ENCODE peak calls at places on chromosomes 7 and 10, in four cellular contexts. X, D, K and N are unnamed samples.

GRCh38 chr10:32139223-32140073 is 83.2 kb upstream of the KIF5B start:
- DNase-seq in X (peak; percentile 30), D (peak; percentile 71), K (peak; percentile 93), N (peak; percentile 95)

GRCh38 chr10:87850742-87851205 is 12.6 kb downstream of the KLLN start:
- DNase-seq in X (no peak), D (no peak), K (no peak), N (peak; percentile 79)

GRCh38 chr7:137482466-137482865 is 138.9 kb upstream of the PTN start:
- DNase-seq in X (no peak), D (no peak), K (no peak), N (no peak)

GRCh38 chr7:42198974-42199668 is 37.9 kb downstream of the GLI3 start:
- DNase-seq in X (no peak), D (no peak), K (no peak), N (no peak)

GRCh38 chr10:86366033-86366901 is at the start of gene GRID1:
- DNase-seq in X (peak; percentile 12), D (no peak), K (peak; percentile 58), N (no peak)

GRCh38 chr10:133379152-133379800 is at the start of gene PAOX:
- DNase-seq in X (peak; percentile 55), D (no peak), K (peak; percentile 85), N (peak; percentile 80)

GRCh38 chr7:116628971-116629586 is 42.9 kb upstream of the MET start:
- DNase-seq in X (no peak), D (no peak), K (no peak), N (peak; percentile 65)

GRCh38 chr10:61779950-61780659 is 117.4 kb downstream of the CABCOCO1 start:
- DNase-seq in X (no peak), D (no peak), K (peak; percentile 67), N (no peak)

GRCh38 chr10:71770789-71771188 is 2.5 kb downstream of the VSIR start:
- DNase-seq in X (no peak), D (no peak), K (no peak), N (no peak)

GRCh38 chr10:127453706-127454105 is 95.4 kb upstream of the NPS start:
- DNase-seq in X (no peak), D (no peak), K (no peak), N (no peak)

GRCh38 chr10:71043858-71044257 is 155.5 kb upstream of the PCBD1 start:
- DNase-seq in X (no peak), D (no peak), K (no peak), N (no peak)

GRCh38 chr10:77641788-77642397 is 4.3 kb upstream of the KCNMA1 start:
- DNase-seq in X (peak; percentile 65), D (peak; percentile 53), K (no peak), N (peak; percentile 88)

GRCh38 chr7:30087371-30087770 is 47.4 kb upstream of the MTURN start:
- DNase-seq in X (no peak), D (no peak), K (no peak), N (no peak)

GRCh38 chr10:60998932-60999331 is 54.9 kb upstream of the RHOBTB1 start:
- DNase-seq in X (no peak), D (no peak), K (no peak), N (no peak)

GRCh38 chr10:725786-726185 is 36.3 kb upstream of the DIP2C start:
- DNase-seq in X (no peak), D (no peak), K (no peak), N (no peak)

GRCh38 chr10:97714401-97715258 is 1.1 kb downstream of the MARVELD1 start:
- DNase-seq in X (peak; percentile 70), D (no peak), K (peak; percentile 89), N (peak; percentile 88)

GRCh38 chr7:12954374-12954773 is 266.9 kb downstream of the ARL4A start:
- DNase-seq in X (no peak), D (no peak), K (no peak), N (no peak)

GRCh38 chr10:116536810-116537209 is 8.9 kb upstream of the PNLIP start:
- DNase-seq in X (no peak), D (no peak), K (no peak), N (no peak)

GRCh38 chr7:94412762-94413322 is 18.1 kb downstream of the COL1A2 start:
- DNase-seq in X (no peak), D (no peak), K (no peak), N (no peak)

GRCh38 chr7:26627871-26628270 is 236.5 kb downstream of the SKAP2 start:
- DNase-seq in X (no peak), D (no peak), K (no peak), N (no peak)

GRCh38 chr10:76082956-76083355 is 651.5 kb downstream of the LRMDA start:
- DNase-seq in X (no peak), D (no peak), K (no peak), N (no peak)

GRCh38 chr10:18527692-18528091 is 123.7 kb downstream of the NSUN6 start:
- DNase-seq in X (no peak), D (peak; percentile 61), K (no peak), N (no peak)

GRCh38 chr10:90111671-90112070 is 410.3 kb downstream of the KIF20B start:
- DNase-seq in X (no peak), D (no peak), K (no peak), N (no peak)

GRCh38 chr10:97481071-97481470 is 17.2 kb downstream of the MMS19 start:
- DNase-seq in X (no peak), D (no peak), K (no peak), N (no peak)

GRCh38 chr10:47165711-47166404 is 134.1 kb upstream of the GDF10 start:
- DNase-seq in X (peak; percentile 47), D (peak; percentile 45), K (peak; percentile 81), N (peak; percentile 90)
- H3K4me3 ChIP-seq in X (no peak overlapping the region), D (peak overlapping the region; percentile 3), K (peak overlapping the region; percentile 38), N (peak overlapping the region; percentile 49)

GRCh38 chr7:143507534-143507933 is 29.9 kb downstream of the TAS2R41 start:
- DNase-seq in X (no peak), D (no peak), K (no peak), N (no peak)

GRCh38 chr7:143514487-143514886 is 36.8 kb downstream of the TAS2R41 start:
- DNase-seq in X (no peak), D (no peak), K (no peak), N (no peak)

GRCh38 chr7:143511593-143512047 is 33.9 kb downstream of the TAS2R41 start:
- DNase-seq in X (no peak), D (no peak), K (no peak), N (no peak)

GRCh38 chr7:143512488-143513340 is 35.0 kb downstream of the TAS2R41 start:
- DNase-seq in X (no peak), D (no peak), K (no peak), N (no peak)

GRCh38 chr7:143510854-143511592 is 33.4 kb downstream of the TAS2R41 start:
- DNase-seq in X (no peak), D (no peak), K (no peak), N (no peak)
- H3K9me3 ChIP-seq in X (no peaks in the 10 kb centered on the region), D (peaks cover 6% of the 10 kb centered on the region), K (no peaks in the 10 kb centered on the region), N (no peaks in the 10 kb centered on the region)

DNA sequence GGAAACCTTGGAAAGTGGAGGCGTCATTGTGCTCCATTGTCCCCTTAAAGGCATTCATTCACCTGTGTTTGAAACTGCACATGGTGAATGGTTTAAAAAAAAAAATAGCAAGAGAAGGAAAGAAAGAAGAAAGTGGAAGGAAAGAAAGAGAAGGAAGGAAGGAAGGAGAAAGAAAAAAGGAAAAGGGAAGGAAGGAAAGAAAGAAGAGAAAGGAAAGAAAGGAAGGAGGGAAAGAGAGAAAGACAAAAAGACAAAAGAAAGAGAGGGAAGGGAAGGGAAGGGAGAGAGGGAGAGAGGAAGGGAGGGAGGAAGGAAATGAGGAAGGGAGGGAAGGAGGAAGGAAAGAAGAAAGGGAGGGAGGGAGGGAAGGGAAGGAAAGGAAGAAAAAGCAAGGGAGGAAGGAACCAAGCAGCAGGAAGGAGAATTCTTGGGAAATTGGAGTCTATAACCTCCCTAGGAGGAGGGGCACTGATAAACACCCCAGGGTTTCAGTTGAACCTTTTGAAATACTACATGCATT is 66.9 kb downstream of the CALN1 start:
- DNase-seq in X (no peak), D (no peak), K (no peak), N (no peak)
- H3K27ac ChIP-seq in X (no peak overlapping the region), D (no peak overlapping the region), K (no peak overlapping the region), N (no peak overlapping the region)

DNA sequence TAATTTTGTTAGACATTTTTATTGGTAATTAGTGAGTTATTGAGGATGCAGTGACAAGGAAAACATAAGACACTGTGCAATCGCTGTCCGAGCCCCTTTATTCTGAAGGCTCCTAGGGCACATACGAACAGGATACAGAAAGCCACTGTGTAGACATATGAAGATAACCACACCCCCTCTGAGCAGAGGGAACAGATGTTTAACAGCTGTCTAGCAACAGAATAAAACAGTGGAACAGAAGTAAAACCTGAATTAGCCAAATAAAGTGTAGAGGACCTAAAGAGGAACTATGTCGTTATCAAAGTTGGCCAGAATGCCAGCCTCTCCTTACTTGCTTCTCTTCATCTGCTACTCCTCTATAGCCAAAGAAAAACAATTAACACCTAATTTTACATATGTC is 43.6 kb downstream of the CYTH3 start:
- DNase-seq in X (no peak), D (no peak), K (no peak), N (no peak)
- H3K4me3 ChIP-seq in X (no peak overlapping the region), D (peak overlapping the region; percentile 17), K (no peak overlapping the region), N (peak overlapping the region; percentile 34)

GRCh38 chr10:130329792-130330191 is 193.6 kb downstream of the GLRX3 start:
- DNase-seq in X (no peak), D (no peak), K (no peak), N (no peak)
- H3K9me3 ChIP-seq in X (no peaks in the 10 kb centered on the region), D (peaks cover 67% of the 10 kb centered on the region), K (peaks cover 15% of the 10 kb centered on the region), N (no peaks in the 10 kb centered on the region)

DNA sequence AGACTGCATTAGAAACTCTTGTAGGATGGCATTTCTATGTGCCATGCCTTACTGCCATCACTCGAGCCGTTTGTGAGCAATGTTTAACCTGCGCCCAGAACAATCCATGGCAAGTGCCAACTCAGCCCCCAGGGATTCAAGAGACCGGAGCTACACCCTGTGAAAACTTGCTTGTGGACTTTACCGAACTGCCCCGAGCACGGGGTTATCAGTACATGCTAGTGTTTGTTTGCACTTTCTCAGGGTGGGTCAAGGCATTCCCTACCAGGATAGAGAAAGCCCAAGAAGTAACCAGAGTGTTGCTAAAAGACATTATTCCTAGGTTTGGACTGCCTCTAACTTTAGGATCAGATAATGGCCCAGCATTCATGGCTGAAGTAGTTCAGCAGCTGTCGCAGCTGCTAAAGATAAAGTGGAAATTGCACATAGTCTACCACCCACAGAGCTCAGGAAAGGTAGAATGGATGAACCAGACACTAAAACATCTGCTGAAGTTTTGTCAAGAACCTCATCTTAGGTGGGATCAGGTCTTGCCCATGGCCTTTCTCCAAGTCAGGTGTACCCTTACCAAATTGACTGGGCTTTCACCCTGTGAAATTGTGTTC is 8.9 kb upstream of the CYREN start:
- DNase-seq in X (no peak), D (no peak), K (no peak), N (no peak)
- H3K27ac ChIP-seq in X (no peak overlapping the region), D (no peak overlapping the region), K (no peak overlapping the region), N (no peak overlapping the region)

DNA sequence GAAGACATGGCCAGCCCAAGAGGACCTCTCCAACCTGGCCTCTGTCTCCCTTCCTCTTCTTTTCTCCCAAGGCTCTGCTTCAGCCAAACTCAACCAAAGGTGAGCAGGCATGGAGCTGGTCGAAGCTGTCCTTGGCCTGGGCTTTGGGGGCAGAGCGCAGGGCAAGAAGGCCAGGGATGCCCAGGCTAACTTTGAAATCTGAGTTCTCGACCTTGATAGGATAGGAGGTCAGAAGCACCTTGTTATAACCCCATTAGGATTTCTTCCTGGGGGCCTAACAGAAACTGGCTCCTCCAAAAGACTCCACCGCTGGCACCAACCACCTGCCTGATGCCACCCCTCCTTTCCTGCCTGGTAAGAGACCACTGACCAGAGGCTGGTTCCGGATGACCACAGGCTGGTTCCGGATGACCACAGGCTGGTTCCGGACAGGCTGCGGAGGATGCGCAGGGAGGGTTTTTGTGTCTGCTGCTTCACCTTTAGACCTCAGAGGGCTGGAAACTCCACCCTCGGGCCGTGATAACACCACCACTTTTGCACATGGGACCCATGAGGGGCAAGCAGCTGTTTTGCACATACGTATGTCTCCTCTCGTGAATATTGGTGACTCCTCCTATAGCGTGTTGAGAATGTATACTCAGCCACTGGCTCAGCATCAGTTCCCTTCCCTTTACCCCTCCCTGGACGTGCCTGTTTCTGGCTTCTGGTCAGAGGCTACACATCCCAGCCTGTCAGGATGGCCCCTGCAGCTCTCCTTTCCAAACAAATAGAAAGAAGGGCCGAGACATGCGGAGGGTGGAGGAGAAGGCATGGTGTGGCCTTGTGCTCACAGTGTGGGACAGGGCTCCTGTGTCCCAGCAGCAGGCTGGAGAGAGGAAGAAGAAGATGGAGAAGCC is 140.1 kb downstream of the DNAJB6 start:
- DNase-seq in X (no peak), D (no peak), K (no peak), N (no peak)
- H3K4me3 ChIP-seq in X (no peak overlapping the region), D (no peak overlapping the region), K (no peak overlapping the region), N (no peak overlapping the region)